ENCODE peak calls at places on chromosomes 1 and 21, in eight cellular contexts. K is Panc1; Z is esophagus squamous epithelium; R is G401; G is T follicular helper cell; L is Calu3; Q is NK-92 treated with Interleukin-12 subunit alpha and Interleukin-12 subunit beta, amount 100 ng/mL, for 24 hours; M is M059J. J is an unnamed sample.

GRCh38 chr1:101081496-101082282 is 56.1 kb upstream of the DPH5 start:
- DNase-seq in M (no peak), L (no peak), Z (no peak), G (no peak), K (no peak), R (no peak), Q (no peak), J (no peak)

GRCh38 chr1:3336641-3337621 is 117.5 kb upstream of the ARHGEF16 start:
- DNase-seq in K (no peak), M (no peak), G (no peak), R (no peak), Z (no peak), Q (no peak), L (peak), J (no peak)

GRCh38 chr1:112618114-112618720 is 724 bp downstream of the ST7L start:
- DNase-seq in Z (no peak), K (no peak), G (no peak), L (no peak), R (peak), M (peak), Q (no peak), J (no peak)

GRCh38 chr1:154931940-154932487 is 4.5 kb downstream of the PMVK start:
- DNase-seq in R (no peak), M (peak), G (no peak), Z (no peak), K (no peak), Q (no peak), L (peak), J (no peak)

GRCh38 chr1:61337981-61338848 is 255.9 kb downstream of the NFIA start:
- DNase-seq in R (peak), K (no peak), G (no peak), L (peak), Z (no peak), Q (no peak), M (peak), J (no peak)

GRCh38 chr21:39721885-39722284 is 23.1 kb upstream of the IGSF5 start:
- DNase-seq in Q (no peak), G (no peak), L (no peak), R (no peak), M (no peak), Z (no peak), K (no peak), J (no peak)

GRCh38 chr1:164754088-164754600 is 195.2 kb downstream of the PBX1 start:
- DNase-seq in G (no peak), L (no peak), Q (no peak), R (peak), M (no peak), Z (no peak), K (no peak), J (no peak)

GRCh38 chr1:1982379-1983232 is 21.0 kb downstream of the CFAP74 start:
- DNase-seq in L (no peak), M (no peak), K (no peak), R (no peak), Z (no peak), G (no peak), Q (no peak), J (no peak)

GRCh38 chr1:231139659-231140650 is 21.9 kb upstream of the TRIM67 start:
- DNase-seq in K (no peak), Z (no peak), M (peak), L (peak), G (no peak), R (no peak), Q (no peak), J (no peak)

GRCh38 chr1:119515221-119515620 is 8.2 kb downstream of the HSD3B1 start:
- DNase-seq in Z (no peak), K (no peak), G (no peak), M (no peak), L (no peak), Q (no peak), R (no peak), J (no peak)

GRCh38 chr1:58391056-58391455 is 155.5 kb downstream of the OMA1 start:
- DNase-seq in Z (no peak), M (no peak), G (no peak), K (no peak), Q (no peak), L (no peak), R (peak), J (no peak)

GRCh38 chr1:209106237-209106741 is 477.2 kb upstream of the CAMK1G start:
- DNase-seq in G (no peak), K (no peak), M (peak), Z (no peak), L (no peak), Q (no peak), R (peak), J (no peak)

GRCh38 chr1:232635778-232636356 is 5.9 kb upstream of the SIPA1L2 start:
- DNase-seq in R (peak), Q (no peak), Z (no peak), M (peak), K (no peak), L (no peak), G (no peak), J (no peak)

GRCh38 chr1:233673947-233674431 is 60.1 kb downstream of the KCNK1 start:
- DNase-seq in G (no peak), Q (no peak), Z (no peak), R (peak), M (peak), L (peak), K (no peak), J (no peak)

GRCh38 chr1:104868794-104869193 is 1119.1 kb downstream of the AMY1C start:
- DNase-seq in M (no peak), Z (no peak), R (no peak), G (no peak), L (no peak), K (no peak), Q (no peak), J (no peak)

GRCh38 chr1:187839873-187840272 is 1011.1 kb downstream of the PLA2G4A start:
- DNase-seq in K (no peak), Z (no peak), L (no peak), R (no peak), Q (no peak), M (peak), G (no peak), J (no peak)

GRCh38 chr1:116008651-116009380 is 32.5 kb downstream of the SLC22A15 start:
- DNase-seq in K (no peak), R (peak), G (no peak), L (no peak), Q (no peak), M (no peak), Z (no peak), J (no peak)

GRCh38 chr1:153386500-153386901 is 4.4 kb downstream of the S100A8 start:
- DNase-seq in Q (no peak), M (peak), G (no peak), R (peak), Z (no peak), L (no peak), K (no peak), J (no peak)

GRCh38 chr1:15348648-15349047 is 61.0 kb upstream of the EFHD2 start:
- DNase-seq in L (no peak), G (no peak), M (no peak), K (no peak), Z (no peak), R (no peak), Q (no peak), J (no peak)

GRCh38 chr1:174051956-174052355 is 29.8 kb upstream of the RC3H1 start:
- DNase-seq in G (no peak), R (no peak), K (no peak), M (peak), L (no peak), Q (no peak), Z (no peak), J (no peak)

GRCh38 chr1:158019177-158019868 is 25.9 kb downstream of the KIRREL1 start:
- DNase-seq in K (peak), G (no peak), Q (no peak), R (peak), L (peak), M (peak), Z (no peak), J (no peak)

GRCh38 chr21:21163904-21164303 is 165.7 kb downstream of the NCAM2 start:
- DNase-seq in G (peak), K (peak), R (peak), M (peak), Z (no peak), Q (no peak), L (peak), J (peak)

GRCh38 chr1:228216371-228217320 is 8.8 kb downstream of the OBSCN start:
- DNase-seq in R (no peak), G (no peak), Q (no peak), M (no peak), K (no peak), L (no peak), Z (no peak), J (no peak)

GRCh38 chr1:74343191-74343590 is 108.0 kb downstream of the TNNI3K start:
- DNase-seq in K (no peak), Q (no peak), R (no peak), G (no peak), Z (no peak), L (no peak), M (no peak), J (no peak)

GRCh38 chr21:33140288-33140687 is 70.3 kb downstream of the OLIG1 start:
- DNase-seq in Z (no peak), L (no peak), Q (no peak), K (no peak), G (no peak), R (no peak), M (no peak), J (no peak)

GRCh38 chr1:46582972-46583371 is 21.1 kb downstream of the MKNK1 start:
- DNase-seq in K (no peak), G (no peak), L (no peak), Q (no peak), Z (no peak), R (no peak), M (no peak), J (no peak)

GRCh38 chr1:184935919-184936798 is 38.1 kb downstream of the NIBAN1 start:
- DNase-seq in Z (no peak), Q (no peak), G (no peak), M (no peak), L (no peak), R (no peak), K (no peak), J (no peak)

GRCh38 chr1:147177611-147178370 is 5.5 kb upstream of the PRKAB2 start:
- DNase-seq in R (no peak), K (no peak), L (no peak), M (peak), G (no peak), Z (no peak), Q (no peak), J (no peak)

GRCh38 chr21:20998456-20998789 is 214 bp downstream of the NCAM2 start:
- DNase-seq in G (no peak), M (no peak), Q (no peak), K (no peak), R (peak), Z (no peak), L (no peak), J (no peak)

GRCh38 chr1:241998950-241999495 is at the start of gene MAP1LC3C:
- DNase-seq in R (no peak), Q (no peak), M (no peak), G (no peak), K (no peak), Z (no peak), L (no peak), J (no peak)

GRCh38 chr1:76095800-76096199 is 21.3 kb downstream of the ST6GALNAC3 start:
- DNase-seq in R (no peak), K (no peak), Q (no peak), Z (no peak), G (no peak), L (no peak), M (no peak), J (no peak)

GRCh38 chr21:36431252-36431651 is 46.1 kb downstream of the CHAF1B start:
- DNase-seq in R (no peak), Q (no peak), Z (no peak), M (no peak), G (no peak), L (no peak), K (no peak), J (no peak)

GRCh38 chr1:169163059-169163458 is 56.6 kb downstream of the ATP1B1 start:
- DNase-seq in Z (no peak), Q (no peak), M (peak), K (no peak), R (no peak), L (peak), G (no peak), J (no peak)

GRCh38 chr1:151142411-151143056 is 3.9 kb downstream of the SEMA6C start:
- DNase-seq in Z (no peak), G (no peak), Q (no peak), K (no peak), M (no peak), R (no peak), L (no peak), J (no peak)